ENCODE peak calls at places on chromosome 12, in eight cellular contexts. One of them, this sample, is unnamed.

GRCh38 chr12:89566615-89567014 is 40.8 kb upstream of the POC1B start:
- DNase-seq in GM12891: no peak
- DNase-seq in stomach: no peak
- DNase-seq in renal cortical epithelial cell: peak
- DNase-seq in HCT116: no peak
- DNase-seq in NT2/D1: no peak
- DNase-seq in AG04450: no peak
- DNase-seq in fibroblast of lung: no peak
- DNase-seq in this sample: no peak

GRCh38 chr12:52636189-52636588 is 15.8 kb downstream of the KRT2 start:
- DNase-seq in HCT116: no peak
- DNase-seq in renal cortical epithelial cell: no peak
- DNase-seq in GM12891: no peak
- DNase-seq in NT2/D1: no peak
- DNase-seq in fibroblast of lung: no peak
- DNase-seq in stomach: no peak
- DNase-seq in AG04450: no peak
- DNase-seq in this sample: no peak

GRCh38 chr12:97300431-97300830 is 162.2 kb upstream of the RMST start:
- DNase-seq in AG04450: no peak
- DNase-seq in fibroblast of lung: no peak
- DNase-seq in HCT116: no peak
- DNase-seq in NT2/D1: no peak
- DNase-seq in stomach: no peak
- DNase-seq in GM12891: no peak
- DNase-seq in renal cortical epithelial cell: no peak
- DNase-seq in this sample: no peak

GRCh38 chr12:78865297-78865955 is 852 bp downstream of the SYT1 start:
- DNase-seq in stomach: no peak
- DNase-seq in NT2/D1: peak
- DNase-seq in renal cortical epithelial cell: no peak
- DNase-seq in GM12891: no peak
- DNase-seq in AG04450: no peak
- DNase-seq in fibroblast of lung: peak
- DNase-seq in HCT116: no peak
- DNase-seq in this sample: peak

GRCh38 chr12:76799362-76799761 is 35.4 kb downstream of the ZDHHC17 start:
- DNase-seq in stomach: no peak
- DNase-seq in AG04450: no peak
- DNase-seq in GM12891: no peak
- DNase-seq in renal cortical epithelial cell: no peak
- DNase-seq in fibroblast of lung: no peak
- DNase-seq in HCT116: no peak
- DNase-seq in NT2/D1: no peak
- DNase-seq in this sample: peak

GRCh38 chr12:117158096-117158495 is 32.2 kb downstream of the FBXO21 start:
- DNase-seq in GM12891: no peak
- DNase-seq in NT2/D1: no peak
- DNase-seq in AG04450: no peak
- DNase-seq in fibroblast of lung: no peak
- DNase-seq in stomach: no peak
- DNase-seq in renal cortical epithelial cell: no peak
- DNase-seq in HCT116: no peak
- DNase-seq in this sample: peak

GRCh38 chr12:50685641-50686040 is 78.3 kb upstream of the ATF1 start:
- DNase-seq in GM12891: no peak
- DNase-seq in stomach: no peak
- DNase-seq in NT2/D1: no peak
- DNase-seq in AG04450: no peak
- DNase-seq in renal cortical epithelial cell: no peak
- DNase-seq in fibroblast of lung: no peak
- DNase-seq in HCT116: no peak
- DNase-seq in this sample: no peak

GRCh38 chr12:124869011-124869665 is 5.5 kb upstream of the SCARB1 start:
- DNase-seq in GM12891: no peak
- DNase-seq in stomach: no peak
- DNase-seq in renal cortical epithelial cell: no peak
- DNase-seq in AG04450: no peak
- DNase-seq in NT2/D1: no peak
- DNase-seq in fibroblast of lung: no peak
- DNase-seq in HCT116: no peak
- DNase-seq in this sample: no peak

GRCh38 chr12:124740691-124741137 is 123.0 kb downstream of the SCARB1 start:
- DNase-seq in fibroblast of lung: no peak
- DNase-seq in AG04450: no peak
- DNase-seq in stomach: peak
- DNase-seq in HCT116: peak
- DNase-seq in renal cortical epithelial cell: peak
- DNase-seq in GM12891: no peak
- DNase-seq in NT2/D1: no peak
- DNase-seq in this sample: peak

This sample was measured in osteoblast.